ENCODE peak calls at places on chromosomes 7 and 10, in ten cellular contexts. B, M, X, A, O, J, Q, P, T and V are unnamed samples.

GRCh38 chr7:6516387-6516983 is 34.8 kb downstream of the GRID2IP start:
- DNase-seq in B (peak; percentile 71), M (peak; percentile 31), X (peak; percentile 17), A (peak; percentile 90), O (peak; percentile 65), J (peak; percentile 92), Q (peak; percentile 78), P (peak; percentile 86), T (peak; percentile 86), V (peak; percentile 83)

GRCh38 chr10:103985726-103986125 is 18.8 kb downstream of the SLK start:
- DNase-seq in B (no peak), M (no peak), X (no peak), A (no peak), O (no peak), J (no peak), Q (no peak), P (no peak), T (no peak), V (no peak)

GRCh38 chr10:15254808-15255655 is 86.5 kb upstream of the NMT2 start:
- DNase-seq in B (no peak), M (no peak), X (no peak), A (no peak), O (peak; percentile 31), J (no peak), Q (no peak), P (peak; percentile 61), T (no peak), V (peak; percentile 15)

GRCh38 chr10:57716884-57717283 is 550.8 kb downstream of the IPMK start:
- DNase-seq in B (peak; percentile 32), M (no peak), X (no peak), A (no peak), O (no peak), J (peak; percentile 12), Q (peak; percentile 63), P (no peak), T (no peak), V (no peak)

GRCh38 chr10:11109590-11109989 is 91.9 kb downstream of the CELF2 start:
- DNase-seq in B (no peak), M (no peak), X (no peak), A (no peak), O (no peak), J (no peak), Q (no peak), P (no peak), T (no peak), V (no peak)

GRCh38 chr7:20183086-20183485 is 34.1 kb downstream of the MACC1 start:
- DNase-seq in B (peak; percentile 37), M (no peak), X (peak; percentile 7), A (no peak), O (no peak), J (no peak), Q (no peak), P (no peak), T (no peak), V (no peak)

GRCh38 chr7:136023134-136023869 is 46.1 kb upstream of the MTPN start:
- DNase-seq in B (no peak), M (no peak), X (no peak), A (no peak), O (no peak), J (no peak), Q (no peak), P (no peak), T (no peak), V (no peak)

GRCh38 chr10:117830832-117831231 is 215.9 kb downstream of the RAB11FIP2 start:
- DNase-seq in B (no peak), M (no peak), X (no peak), A (no peak), O (no peak), J (no peak), Q (no peak), P (no peak), T (peak; percentile 34), V (peak; percentile 12)

GRCh38 chr7:19145429-19146201 is 394 bp upstream of the FERD3L start:
- DNase-seq in B (no peak), M (no peak), X (no peak), A (no peak), O (no peak), J (no peak), Q (no peak), P (no peak), T (no peak), V (no peak)

GRCh38 chr7:12481722-12482121 is 78.1 kb upstream of the VWDE start:
- DNase-seq in B (no peak), M (no peak), X (no peak), A (no peak), O (no peak), J (no peak), Q (no peak), P (no peak), T (no peak), V (no peak)

DNA sequence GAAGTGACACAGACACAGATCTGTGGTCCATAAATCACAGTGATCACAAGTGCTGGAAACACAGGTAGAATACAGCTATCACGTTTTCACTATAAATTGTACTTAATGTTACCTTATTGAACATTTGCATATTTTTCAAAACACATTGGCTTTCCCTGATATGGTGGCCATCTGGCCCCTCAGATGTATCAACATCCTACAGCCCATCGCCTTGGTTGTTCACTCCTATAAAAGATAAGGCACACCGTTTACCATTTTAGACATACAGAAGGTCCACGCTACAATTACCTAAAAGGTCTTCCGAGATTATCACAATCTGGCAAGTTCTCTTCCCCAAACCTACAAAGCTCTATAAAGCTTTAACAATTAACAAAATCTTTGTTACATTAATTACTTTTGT is 91.4 kb downstream of the SRPK2 start:
- DNase-seq in B (no peak), M (no peak), X (no peak), A (no peak), O (no peak), J (no peak), Q (no peak), P (peak; percentile 17), T (no peak), V (no peak)
- TF ChIP-seq CTCF in B (no peak), M (no peak), X (no peak), A (no peak), O (no peak), J (no peak), Q (no peak), P (no peak), T (no peak), V (no peak)

GRCh38 chr7:93601363-93601762 is 26.8 kb upstream of the CALCR start:
- DNase-seq in B (peak; percentile 1), M (no peak), X (no peak), A (no peak), O (no peak), J (no peak), Q (no peak), P (peak; percentile 12), T (no peak), V (no peak)
- TF ChIP-seq CTCF in B (no peak), M (no peak), X (no peak), A (no peak), O (no peak), J (no peak), Q (peak; percentile 8), P (no peak), T (no peak), V (no peak)

GRCh38 chr10:51403522-51403921 is 295.9 kb downstream of the CSTF2T start:
- DNase-seq in B (no peak), M (no peak), X (no peak), A (no peak), O (no peak), J (no peak), Q (no peak), P (no peak), T (no peak), V (no peak)

GRCh38 chr10:51400354-51401096 is 298.9 kb downstream of the CSTF2T start:
- DNase-seq in B (no peak), M (no peak), X (no peak), A (no peak), O (no peak), J (no peak), Q (no peak), P (no peak), T (no peak), V (no peak)

GRCh38 chr10:51397244-51397643 is 302.2 kb downstream of the CSTF2T start:
- DNase-seq in B (no peak), M (no peak), X (no peak), A (no peak), O (no peak), J (no peak), Q (no peak), P (no peak), T (peak; percentile 44), V (no peak)

GRCh38 chr10:51399840-51400239 is 299.6 kb downstream of the CSTF2T start:
- DNase-seq in B (no peak), M (no peak), X (no peak), A (no peak), O (no peak), J (no peak), Q (no peak), P (no peak), T (no peak), V (no peak)

DNA sequence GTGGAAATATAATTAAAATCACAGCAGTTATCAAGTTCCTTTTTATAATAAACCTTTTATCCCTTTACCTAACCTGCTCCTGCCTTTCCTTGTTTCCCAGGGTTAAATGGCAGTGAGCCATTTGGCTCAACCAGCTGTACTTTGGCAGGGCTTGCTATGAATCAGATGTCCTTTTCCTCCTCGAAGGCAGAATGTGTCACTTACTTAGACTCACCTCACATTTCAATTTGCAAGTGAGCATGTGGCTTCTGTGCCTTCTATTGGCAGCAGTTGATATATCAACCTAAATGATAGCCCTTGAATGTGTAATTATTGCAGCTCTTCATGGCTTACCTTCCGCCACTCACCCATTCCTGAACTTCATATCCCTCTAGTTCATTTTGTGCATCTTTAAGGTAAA is 301.7 kb downstream of the CSTF2T start:
- DNase-seq in B (peak; percentile 84), M (peak; percentile 42), X (no peak), A (peak; percentile 69), O (no peak), J (peak; percentile 36), Q (peak; percentile 79), P (no peak), T (peak; percentile 82), V (no peak)
- TF ChIP-seq CTCF in B (no peak), M (no peak), X (no peak), A (peak; percentile 11), O (no peak), J (no peak), Q (no peak), P (no peak), T (no peak), V (no peak)

GRCh38 chr10:89659185-89660131 is 14.4 kb upstream of the PANK1 start:
- DNase-seq in B (peak; percentile 87), M (no peak), X (peak; percentile 70), A (no peak), O (no peak), J (no peak), Q (peak; percentile 86), P (no peak), T (no peak), V (no peak)
- TF ChIP-seq CTCF in B (no peak), M (no peak), X (no peak), A (no peak), O (no peak), J (no peak), Q (no peak), P (no peak), T (no peak), V (no peak)